ENCODE peak calls at places on chromosomes 2 and 18, in eight cellular contexts. G, B, I, X, C, D, T and Y are unnamed samples.

GRCh38 chr18:48792141-48792540 is 158.6 kb downstream of the SMAD7 start:
- DNase-seq in G (no peak), B (no peak), I (no peak), X (no peak), C (no peak), D (peak; percentile 57), T (no peak), Y (no peak)

GRCh38 chr2:216391401-216391800 is 19.1 kb upstream of the MARCHF4 start:
- DNase-seq in G (no peak), B (no peak), I (no peak), X (no peak), C (no peak), D (no peak), T (peak; percentile 26), Y (no peak)

GRCh38 chr2:132593171-132593570 is 76.8 kb downstream of the LYPD1 start:
- DNase-seq in G (no peak), B (no peak), I (no peak), X (peak; percentile 61), C (no peak), D (no peak), T (peak; percentile 72), Y (no peak)

GRCh38 chr2:119649364-119649917 is 29.6 kb upstream of the TMEM177 start:
- DNase-seq in G (no peak), B (no peak), I (no peak), X (no peak), C (no peak), D (no peak), T (peak; percentile 68), Y (no peak)

GRCh38 chr2:116819355-116819754 is 995.1 kb upstream of the DDX18 start:
- DNase-seq in G (no peak), B (no peak), I (no peak), X (no peak), C (no peak), D (no peak), T (no peak), Y (no peak)

GRCh38 chr2:30361751-30362394 is 85.2 kb upstream of the LCLAT1 start:
- DNase-seq in G (no peak), B (no peak), I (peak; percentile 18), X (peak; percentile 91), C (no peak), D (peak; percentile 73), T (peak; percentile 86), Y (no peak)

GRCh38 chr2:127909019-127909418 is 23.3 kb upstream of the AMMECR1L start:
- DNase-seq in G (no peak), B (no peak), I (peak; percentile 42), X (no peak), C (no peak), D (peak; percentile 75), T (no peak), Y (no peak)

GRCh38 chr2:150587547-150588209 is 100.2 kb upstream of the RND3 start:
- DNase-seq in G (no peak), B (no peak), I (no peak), X (no peak), C (no peak), D (no peak), T (peak; percentile 65), Y (no peak)

GRCh38 chr2:71465961-71466300 is 12.6 kb downstream of the DYSF start:
- DNase-seq in G (no peak), B (no peak), I (no peak), X (no peak), C (no peak), D (peak; percentile 81), T (no peak), Y (no peak)

GRCh38 chr2:181140414-181140813 is 160.0 kb downstream of the UBE2E3 start:
- DNase-seq in G (no peak), B (no peak), I (no peak), X (no peak), C (no peak), D (no peak), T (peak; percentile 29), Y (no peak)

GRCh38 chr2:241965931-241966412 is 96.4 kb downstream of the RTP5 start:
- DNase-seq in G (peak; percentile 76), B (peak; percentile 77), I (peak; percentile 42), X (peak; percentile 96), C (no peak), D (no peak), T (peak; percentile 98), Y (no peak)

GRCh38 chr18:57438669-57439616 is 3.8 kb downstream of the ONECUT2 start:
- DNase-seq in G (no peak), B (peak; percentile 35), I (no peak), X (no peak), C (no peak), D (no peak), T (no peak), Y (no peak)
- TF ChIP-seq CTCF in G (peak; percentile 53), B (no peak), I (no peak), X (peak; percentile 12), C (no peak), D (no peak), T (no peak), Y (no peak)

GRCh38 chr2:15142069-15142689 is 419.0 kb downstream of the NBAS start:
- DNase-seq in G (peak; percentile 98), B (peak; percentile 83), I (no peak), X (no peak), C (no peak), D (no peak), T (peak; percentile 9), Y (no peak)
- TF ChIP-seq CTCF in G (no peak), B (no peak), I (no peak), X (no peak), C (no peak), D (no peak), T (no peak), Y (no peak)

GRCh38 chr18:26655010-26655613 is 106.8 kb upstream of the KCTD1 start:
- DNase-seq in G (no peak), B (no peak), I (no peak), X (no peak), C (no peak), D (no peak), T (peak; percentile 23), Y (no peak)

GRCh38 chr18:26654173-26655009 is 106.0 kb upstream of the KCTD1 start:
- DNase-seq in G (no peak), B (no peak), I (no peak), X (no peak), C (no peak), D (no peak), T (no peak), Y (no peak)

GRCh38 chr18:26656401-26656943 is 108.1 kb upstream of the KCTD1 start:
- DNase-seq in G (no peak), B (peak; percentile 27), I (no peak), X (no peak), C (peak; percentile 35), D (no peak), T (no peak), Y (no peak)

GRCh38 chr18:26656944-26657536 is 108.7 kb upstream of the KCTD1 start:
- DNase-seq in G (no peak), B (peak; percentile 62), I (peak; percentile 55), X (no peak), C (peak; percentile 69), D (peak; percentile 91), T (peak; percentile 71), Y (peak; percentile 79)

GRCh38 chr18:26655614-26656400 is 107.5 kb upstream of the KCTD1 start:
- DNase-seq in G (no peak), B (no peak), I (peak; percentile 74), X (no peak), C (peak; percentile 74), D (peak; percentile 88), T (peak; percentile 53), Y (peak; percentile 68)
- TF ChIP-seq CTCF in G (no peak), B (no peak), I (peak; percentile 31), X (peak; percentile 16), C (no peak), D (no peak), T (no peak), Y (no peak)

GRCh38 chr2:46878886-46879285 is 36.7 kb downstream of the MCFD2 start:
- DNase-seq in G (no peak), B (no peak), I (peak; percentile 46), X (no peak), C (peak; percentile 26), D (peak; percentile 83), T (peak; percentile 64), Y (peak; percentile 30)
- TF ChIP-seq CTCF in G (no peak), B (no peak), I (peak; percentile 17), X (no peak), C (no peak), D (no peak), T (peak; percentile 16), Y (no peak)

GRCh38 chr2:19416083-19416482 is 57.7 kb upstream of the OSR1 start:
- DNase-seq in G (no peak), B (no peak), I (no peak), X (no peak), C (no peak), D (no peak), T (no peak), Y (no peak)
- TF ChIP-seq CTCF in G (no peak), B (no peak), I (no peak), X (no peak), C (no peak), D (no peak), T (no peak), Y (no peak)

DNA sequence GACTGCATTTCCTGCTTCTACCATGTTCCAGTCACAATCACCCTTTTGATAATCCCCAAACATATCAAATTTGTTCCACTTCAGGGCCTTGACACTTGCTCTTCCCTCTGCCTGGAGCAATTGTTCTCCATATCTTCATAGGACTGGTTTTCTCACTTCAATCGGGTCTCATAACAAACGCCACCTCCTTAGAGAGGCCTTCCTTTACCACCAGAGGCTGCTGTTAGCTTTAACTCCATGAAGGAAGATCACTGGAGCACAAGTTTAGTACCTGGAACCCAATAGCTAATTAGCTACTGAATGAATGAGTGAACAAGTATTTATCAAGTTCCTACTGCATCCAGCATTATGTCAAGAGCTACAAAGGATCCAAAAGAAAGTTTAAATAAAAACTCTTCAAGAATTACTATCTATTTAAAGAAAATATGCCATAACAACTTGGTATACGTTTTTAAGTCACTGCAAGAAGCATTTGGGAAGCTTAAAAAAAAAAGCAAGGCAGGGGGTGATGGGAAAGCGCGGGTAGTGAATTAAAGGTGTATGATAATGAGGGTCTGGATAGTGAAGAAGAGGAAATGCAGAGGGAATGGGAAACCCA is 58.8 kb downstream of the BAZ2B start:
- DNase-seq in G (peak; percentile 6), B (no peak), I (peak; percentile 35), X (no peak), C (no peak), D (no peak), T (peak; percentile 16), Y (no peak)
- TF ChIP-seq CTCF in G (peak; percentile 40), B (peak; percentile 10), I (peak; percentile 61), X (no peak), C (no peak), D (no peak), T (peak; percentile 30), Y (no peak)

DNA sequence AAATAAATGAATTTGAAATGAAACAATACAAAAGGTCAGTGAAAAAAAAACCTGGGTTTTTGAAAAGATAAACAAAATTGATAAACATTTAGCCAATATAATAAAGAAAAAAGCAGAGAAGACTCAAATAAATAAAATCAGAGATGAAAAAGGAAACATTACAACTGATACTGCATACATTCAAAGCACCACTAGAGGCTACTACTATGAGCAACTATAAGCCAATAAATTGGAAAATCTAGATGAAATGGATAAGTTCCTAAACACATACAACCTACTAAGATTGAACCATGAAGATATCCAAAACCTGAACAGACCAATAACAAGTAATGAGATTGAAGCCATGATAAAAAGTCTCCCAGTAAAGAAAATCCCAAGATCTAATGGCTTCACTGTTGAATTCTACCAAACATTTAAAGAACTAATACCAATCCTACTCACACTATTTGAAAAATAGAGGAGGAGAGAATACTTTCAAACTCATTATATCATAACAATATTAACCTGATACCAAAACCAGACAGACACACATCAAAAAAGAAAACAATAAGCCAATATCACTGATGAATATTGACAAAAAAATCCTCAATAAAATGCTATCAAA is 80.8 kb upstream of the CERS6 start:
- DNase-seq in G (no peak), B (no peak), I (no peak), X (no peak), C (no peak), D (no peak), T (no peak), Y (no peak)
- TF ChIP-seq CTCF in G (peak; percentile 52), B (peak; percentile 40), I (peak; percentile 57), X (peak; percentile 26), C (no peak), D (no peak), T (peak; percentile 31), Y (peak; percentile 7)